ENCODE peak calls at places on chromosomes 16 and 17, in ten cellular contexts. H is pancreas, W is IMR-90, D is GM12864, A is esophagus squamous epithelium, T is cardiac muscle cell, G is lower leg skin, J is ovary, N is body of pancreas, S is epithelial cell of esophagus. E is an unnamed sample.

GRCh38 chr17:37694734-37695133 is 50.1 kb downstream of the HNF1B start:
- DNase-seq in H (no peak), W (no peak), D (no peak), A (no peak), T (no peak), G (no peak), J (no peak), N (no peak), S (no peak), E (no peak)

GRCh38 chr16:80092686-80093085 is 448.1 kb upstream of the DYNLRB2 start:
- DNase-seq in H (no peak), W (no peak), D (no peak), A (no peak), T (no peak), G (no peak), J (no peak), N (no peak), S (peak; percentile 45), E (no peak)

GRCh38 chr16:85046957-85047866 is 19.6 kb downstream of the KIAA0513 start:
- DNase-seq in H (no peak), W (no peak), D (no peak), A (no peak), T (peak; percentile 62), G (no peak), J (no peak), N (peak; percentile 69), S (no peak), E (no peak)

GRCh38 chr17:55768946-55769624 is 18.2 kb downstream of the PCTP start:
- DNase-seq in H (no peak), W (peak; percentile 24), D (no peak), A (no peak), T (peak; percentile 24), G (no peak), J (no peak), N (no peak), S (no peak), E (no peak)

GRCh38 chr16:1433263-1433560 is 2.3 kb downstream of the PERCC1 start:
- DNase-seq in H (peak; percentile 70), W (no peak), D (no peak), A (no peak), T (no peak), G (no peak), J (no peak), N (no peak), S (no peak), E (no peak)

GRCh38 chr17:17507465-17508011 is 11.3 kb upstream of the RASD1 start:
- DNase-seq in H (peak; percentile 68), W (no peak), D (no peak), A (no peak), T (no peak), G (no peak), J (no peak), N (peak; percentile 36), S (no peak), E (no peak)

GRCh38 chr16:10694306-10694705 is 424 bp downstream of the TEKT5 start:
- DNase-seq in H (no peak), W (no peak), D (no peak), A (no peak), T (no peak), G (no peak), J (no peak), N (no peak), S (no peak), E (no peak)

GRCh38 chr16:50154369-50154947 is 1.4 kb downstream of the TENT4B start:
- DNase-seq in H (no peak), W (no peak), D (no peak), A (no peak), T (peak; percentile 25), G (no peak), J (no peak), N (no peak), S (peak; percentile 32), E (no peak)

GRCh38 chr17:7835818-7836595 is 2.0 kb downstream of the KDM6B start:
- DNase-seq in H (peak; percentile 92), W (peak; percentile 58), D (no peak), A (no peak), T (no peak), G (peak; percentile 94), J (peak; percentile 94), N (peak; percentile 86), S (peak; percentile 72), E (no peak)

GRCh38 chr17:44363613-44364159 is at the start of gene FAM171A2:
- DNase-seq in H (peak; percentile 72), W (peak; percentile 41), D (no peak), A (no peak), T (peak; percentile 67), G (no peak), J (peak; percentile 66), N (peak; percentile 66), S (peak; percentile 60), E (peak; percentile 90)

GRCh38 chr17:41870627-41871026 is 5.4 kb upstream of the KLHL11 start:
- DNase-seq in H (no peak), W (no peak), D (no peak), A (no peak), T (no peak), G (no peak), J (no peak), N (no peak), S (peak; percentile 27), E (no peak)

GRCh38 chr16:17607624-17608023 is 136.9 kb upstream of the XYLT1 start:
- DNase-seq in H (no peak), W (no peak), D (no peak), A (no peak), T (no peak), G (no peak), J (no peak), N (no peak), S (no peak), E (no peak)

GRCh38 chr16:1789643-1790045 is 3.9 kb downstream of the IGFALS start:
- DNase-seq in H (peak; percentile 76), W (no peak), D (no peak), A (no peak), T (no peak), G (peak; percentile 85), J (no peak), N (no peak), S (no peak), E (no peak)

GRCh38 chr17:50473901-50474300 is 4.8 kb upstream of the RSAD1 start:
- DNase-seq in H (no peak), W (no peak), D (no peak), A (no peak), T (no peak), G (no peak), J (no peak), N (no peak), S (no peak), E (no peak)

GRCh38 chr17:58232707-58233156 is 5.7 kb upstream of the LPO start:
- DNase-seq in H (no peak), W (peak; percentile 97), D (peak; percentile 57), A (no peak), T (peak; percentile 88), G (no peak), J (no peak), N (no peak), S (peak; percentile 92), E (peak; percentile 76)

GRCh38 chr16:47034455-47034854 is 61.0 kb upstream of the DNAJA2 start:
- DNase-seq in H (no peak), W (no peak), D (no peak), A (no peak), T (no peak), G (no peak), J (no peak), N (no peak), S (no peak), E (no peak)
- TF ChIP-seq CTCF in H (no peak), W (no peak), D (no peak), A (no peak), T (no peak), G (no peak), J (no peak), N (no peak), S (no peak), E (no peak)

GRCh38 chr17:30570596-30571265 is 93.5 kb downstream of the GOSR1 start:
- DNase-seq in H (no peak), W (no peak), D (no peak), A (no peak), T (no peak), G (peak; percentile 50), J (no peak), N (no peak), S (no peak), E (no peak)

GRCh38 chr17:30570191-30570590 is 93.0 kb downstream of the GOSR1 start:
- DNase-seq in H (no peak), W (no peak), D (no peak), A (no peak), T (no peak), G (no peak), J (no peak), N (no peak), S (no peak), E (no peak)

GRCh38 chr17:30571921-30572320 is 94.7 kb downstream of the GOSR1 start:
- DNase-seq in H (no peak), W (no peak), D (no peak), A (no peak), T (no peak), G (no peak), J (no peak), N (no peak), S (no peak), E (no peak)

GRCh38 chr17:30565073-30565935 is 88.1 kb downstream of the GOSR1 start:
- DNase-seq in H (no peak), W (no peak), D (no peak), A (no peak), T (no peak), G (peak; percentile 42), J (no peak), N (no peak), S (peak; percentile 57), E (no peak)

GRCh38 chr17:30567231-30568116 is 90.3 kb downstream of the GOSR1 start:
- DNase-seq in H (no peak), W (no peak), D (no peak), A (no peak), T (no peak), G (peak; percentile 62), J (no peak), N (no peak), S (no peak), E (no peak)
- TF ChIP-seq CTCF in H (no peak), W (no peak), D (no peak), A (no peak), T (no peak), G (no peak), J (no peak), N (no peak), S (no peak), E (no peak)

GRCh38 chr16:65684230-65684629 is 562.4 kb upstream of the CDH11 start:
- DNase-seq in H (no peak), W (no peak), D (no peak), A (no peak), T (no peak), G (no peak), J (no peak), N (no peak), S (no peak), E (no peak)
- TF ChIP-seq CTCF in H (no peak), W (no peak), D (peak; percentile 6), A (peak; percentile 40), T (peak; percentile 21), G (no peak), J (no peak), N (no peak), S (no peak), E (no peak)

DNA sequence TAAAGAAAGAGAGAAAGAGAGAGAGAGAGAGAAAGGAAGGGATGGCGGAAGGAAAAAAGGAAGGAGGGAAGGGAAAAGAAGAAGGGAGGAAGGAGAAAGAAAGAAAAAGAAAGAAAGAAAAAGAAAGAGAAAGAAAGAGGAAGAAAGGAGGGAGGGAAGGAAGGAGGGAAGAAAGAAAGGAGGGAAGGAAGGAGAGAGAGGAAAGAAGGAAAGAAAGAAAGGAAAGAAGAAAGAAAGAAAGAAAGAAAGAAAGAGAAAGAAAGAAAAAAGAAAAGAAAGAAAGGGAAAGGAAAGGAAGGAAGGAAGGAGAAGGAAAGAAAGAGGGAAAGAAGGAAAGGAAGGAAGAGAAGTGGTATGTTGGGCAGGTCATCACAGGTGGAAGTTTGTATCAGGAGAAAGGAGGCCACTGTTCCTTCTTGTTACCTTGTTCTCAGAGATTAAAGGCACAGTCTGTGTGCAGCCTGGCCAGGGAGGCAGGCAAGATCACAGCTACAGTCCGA is 19.3 kb downstream of the SLC35G3 start:
- DNase-seq in H (no peak), W (no peak), D (no peak), A (no peak), T (no peak), G (no peak), J (no peak), N (no peak), S (no peak), E (no peak)
- TF ChIP-seq CTCF in H (no peak), W (no peak), D (no peak), A (no peak), T (no peak), G (no peak), J (no peak), N (no peak), S (no peak), E (no peak)